ENCODE peak calls at places on chromosomes 5 and 9, in eight cellular contexts. Q, J, P, W, H, A, V and N are unnamed samples.

GRCh38 chr5:10333154-10334006 is 20.1 kb upstream of the MARCHF6 start:
- DNase-seq in P (no peak), W (peak; percentile 83), A (peak; percentile 37), Q (no peak), J (no peak), H (peak; percentile 79), V (peak; percentile 74), N (no peak)

GRCh38 chr9:14434971-14435718 is 121.2 kb upstream of the NFIB start:
- DNase-seq in V (no peak), J (no peak), P (no peak), Q (no peak), W (no peak), A (no peak), H (no peak), N (no peak)

GRCh38 chr5:66207800-66208561 is 63.9 kb downstream of the SREK1 start:
- DNase-seq in J (no peak), V (no peak), Q (no peak), A (no peak), W (peak; percentile 10), H (peak; percentile 75), P (no peak), N (no peak)

GRCh38 chr5:161086456-161086855 is 234.4 kb upstream of the ATP10B start:
- DNase-seq in J (no peak), H (no peak), Q (no peak), A (no peak), W (no peak), P (peak; percentile 3), V (no peak), N (no peak)

GRCh38 chr9:127568971-127569818 is 42.9 kb upstream of the STXBP1 start:
- DNase-seq in W (peak; percentile 99), P (peak; percentile 86), J (peak; percentile 84), V (peak; percentile 85), Q (peak; percentile 59), H (peak; percentile 95), A (peak; percentile 86), N (peak; percentile 89)

GRCh38 chr5:111829701-111830100 is 72.7 kb upstream of the NREP start:
- DNase-seq in P (peak; percentile 76), V (no peak), W (no peak), Q (no peak), J (no peak), H (no peak), A (no peak), N (peak; percentile 95)

GRCh38 chr5:74549351-74549750 is 91.2 kb downstream of the ENC1 start:
- DNase-seq in J (no peak), Q (no peak), V (no peak), P (no peak), W (no peak), H (no peak), A (no peak), N (no peak)

GRCh38 chr5:168317521-168318147 is 26.2 kb downstream of the WWC1 start:
- DNase-seq in A (no peak), W (peak; percentile 84), V (no peak), P (peak; percentile 91), Q (no peak), J (peak; percentile 61), H (no peak), N (peak; percentile 90)

GRCh38 chr5:19885040-19885824 is 102.8 kb downstream of the CDH18 start:
- DNase-seq in Q (no peak), H (no peak), J (no peak), P (no peak), A (no peak), W (no peak), V (no peak), N (no peak)

GRCh38 chr5:180718810-180719453 is 20.9 kb downstream of the OR2Y1 start:
- DNase-seq in H (no peak), J (peak; percentile 17), V (no peak), A (no peak), W (peak; percentile 18), P (peak; percentile 29), Q (no peak), N (peak; percentile 50)

GRCh38 chr5:150021491-150022162 is 21.1 kb downstream of the HMGXB3 start:
- DNase-seq in V (peak; percentile 66), J (no peak), P (peak; percentile 89), W (no peak), H (peak; percentile 79), A (no peak), Q (peak; percentile 55), N (peak; percentile 80)

GRCh38 chr9:74282526-74283253 is 214.4 kb upstream of the RORB start:
- DNase-seq in P (no peak), J (no peak), H (no peak), A (no peak), Q (no peak), W (no peak), V (no peak), N (no peak)

GRCh38 chr5:113118765-113119164 is 142.2 kb downstream of the DCP2 start:
- DNase-seq in W (no peak), P (no peak), A (no peak), H (peak; percentile 43), Q (no peak), V (no peak), J (no peak), N (no peak)

GRCh38 chr9:38026021-38026809 is 42.8 kb downstream of the SHB start:
- DNase-seq in P (peak; percentile 96), J (no peak), W (peak; percentile 96), H (peak; percentile 72), Q (no peak), V (peak; percentile 58), A (peak; percentile 61), N (peak; percentile 90)

GRCh38 chr9:108972186-108972585 is 38.0 kb downstream of the ABITRAM start:
- DNase-seq in H (no peak), P (no peak), Q (no peak), J (peak; percentile 41), W (no peak), A (no peak), V (no peak), N (no peak)

GRCh38 chr5:68452286-68452685 is 236.7 kb downstream of the PIK3R1 start:
- DNase-seq in W (no peak), P (no peak), H (no peak), V (no peak), A (no peak), J (no peak), Q (no peak), N (no peak)

GRCh38 chr9:96453625-96454024 is 3.7 kb downstream of the HABP4 start:
- DNase-seq in W (peak; percentile 93), P (peak; percentile 60), H (no peak), J (no peak), A (peak; percentile 25), V (no peak), Q (no peak), N (peak; percentile 78)

GRCh38 chr9:113261917-113262671 is 13.3 kb downstream of the CDC26 start:
- DNase-seq in Q (no peak), A (no peak), P (peak; percentile 3), J (no peak), W (no peak), V (no peak), H (no peak), N (no peak)

GRCh38 chr9:9790216-9790872 is 822.5 kb downstream of the PTPRD start:
- DNase-seq in P (peak; percentile 51), J (peak; percentile 48), Q (no peak), H (no peak), A (no peak), V (no peak), W (no peak), N (peak; percentile 5)

GRCh38 chr5:171418316-171418981 is 998 bp upstream of the FGF18 start:
- DNase-seq in W (peak; percentile 100), P (peak; percentile 83), V (peak; percentile 89), Q (peak; percentile 37), A (peak; percentile 84), J (peak; percentile 85), H (peak; percentile 95), N (peak; percentile 85)
- H3K4me3 ChIP-seq in W (peak overlapping the region; percentile 63), P (peak overlapping the region; percentile 41), V (peak overlapping the region; percentile 62), Q (peak overlapping the region; percentile 51), A (peak overlapping the region; percentile 70), J (peak overlapping the region; percentile 56), H (no peak overlapping the region), N (peak overlapping the region; percentile 35)

GRCh38 chr9:85420750-85421149 is 321.0 kb downstream of the AGTPBP1 start:
- DNase-seq in J (no peak), V (no peak), A (no peak), P (peak; percentile 67), W (no peak), H (no peak), Q (no peak), N (peak; percentile 44)

GRCh38 chr9:85430659-85431370 is 310.9 kb downstream of the AGTPBP1 start:
- DNase-seq in H (no peak), W (no peak), J (no peak), P (peak; percentile 28), V (no peak), A (peak; percentile 48), Q (no peak), N (no peak)

GRCh38 chr9:85427749-85428148 is 314.0 kb downstream of the AGTPBP1 start:
- DNase-seq in A (no peak), H (no peak), V (no peak), P (no peak), W (no peak), J (peak; percentile 64), Q (no peak), N (no peak)

GRCh38 chr9:85421641-85422040 is 320.1 kb downstream of the AGTPBP1 start:
- DNase-seq in W (no peak), J (no peak), P (peak; percentile 73), H (no peak), A (no peak), Q (no peak), V (no peak), N (no peak)

GRCh38 chr9:85425153-85425611 is 316.6 kb downstream of the AGTPBP1 start:
- DNase-seq in H (peak; percentile 83), Q (peak; percentile 10), A (peak; percentile 39), W (peak; percentile 51), P (peak; percentile 71), J (peak; percentile 68), V (peak; percentile 61), N (peak; percentile 45)
- TF ChIP-seq CTCF in H (peak; percentile 60), Q (no peak), A (peak; percentile 55), W (peak; percentile 67), P (peak; percentile 70), J (peak; percentile 77), V (peak; percentile 24), N (peak; percentile 55)

GRCh38 chr9:105883847-105884246 is 189.5 kb downstream of the TMEM38B start:
- DNase-seq in V (no peak), P (no peak), A (no peak), J (no peak), H (no peak), W (no peak), Q (no peak), N (no peak)

GRCh38 chr9:105881654-105882349 is 187.5 kb downstream of the TMEM38B start:
- DNase-seq in P (peak; percentile 54), H (no peak), A (no peak), W (no peak), Q (peak; percentile 21), J (peak; percentile 83), V (peak; percentile 66), N (peak; percentile 69)

GRCh38 chr9:105886136-105886535 is 191.8 kb downstream of the TMEM38B start:
- DNase-seq in J (no peak), H (no peak), W (no peak), Q (no peak), P (no peak), V (no peak), A (no peak), N (no peak)

GRCh38 chr9:105887679-105888078 is 193.3 kb downstream of the TMEM38B start:
- DNase-seq in W (no peak), H (no peak), V (no peak), Q (no peak), P (no peak), J (no peak), A (no peak), N (no peak)

GRCh38 chr9:105884416-105884815 is 190.1 kb downstream of the TMEM38B start:
- DNase-seq in A (no peak), H (no peak), P (no peak), V (no peak), W (no peak), Q (no peak), J (no peak), N (no peak)
- H3K4me3 ChIP-seq in A (no peak overlapping the region), H (no peak overlapping the region), P (no peak overlapping the region), V (no peak overlapping the region), W (no peak overlapping the region), Q (no peak overlapping the region), J (no peak overlapping the region), N (no peak overlapping the region)

GRCh38 chr5:136364307-136364706 is 1.0 kb downstream of the TRPC7 start:
- DNase-seq in P (no peak), H (no peak), W (no peak), A (no peak), Q (no peak), J (peak; percentile 31), V (no peak), N (peak; percentile 4)
- TF ChIP-seq CTCF in P (peak; percentile 29), H (no peak), W (peak; percentile 38), A (no peak), Q (no peak), J (peak; percentile 53), V (no peak), N (peak; percentile 38)